ENCODE peak calls at places on chromosome 18, in four cellular contexts. C is H1, J is adrenal gland, K is left ventricle myocardium inferior. O is an unnamed sample.

GRCh38 chr18:25230658-25231326 is 121.2 kb downstream of the ZNF521 start:
- DNase-seq in J (peak), K (peak), C (no peak), O (peak)

GRCh38 chr18:77058186-77058847 is 74.3 kb downstream of the MBP start:
- DNase-seq in J (no peak), C (no peak), K (peak), O (peak)

GRCh38 chr18:6543330-6543908 is 128.7 kb upstream of the L3MBTL4 start:
- DNase-seq in C (no peak), K (no peak), J (no peak), O (no peak)

GRCh38 chr18:59300676-59301285 is 17.7 kb downstream of the CPLX4 start:
- DNase-seq in J (no peak), K (no peak), C (no peak), O (no peak)

GRCh38 chr18:58310517-58310916 is 266.5 kb downstream of the NEDD4L start:
- DNase-seq in J (no peak), K (peak), C (no peak), O (no peak)

GRCh38 chr18:55421612-55422381 is 166.2 kb downstream of the TCF4 start:
- DNase-seq in J (no peak), K (no peak), C (no peak), O (peak)

GRCh38 chr18:55346387-55346786 is 241.6 kb downstream of the TCF4 start:
- DNase-seq in J (no peak), K (no peak), C (no peak), O (no peak)

GRCh38 chr18:27226556-27227075 is 41.5 kb upstream of the CHST9 start:
- DNase-seq in C (no peak), J (no peak), K (no peak), O (no peak)

GRCh38 chr18:31555971-31556747 is 35.5 kb upstream of the TTR start:
- DNase-seq in J (peak), K (no peak), C (no peak), O (no peak)

GRCh38 chr18:58351776-58352175 is 277.1 kb downstream of the ALPK2 start:
- DNase-seq in J (no peak), K (no peak), C (no peak), O (no peak)

GRCh38 chr18:76524900-76525698 is 30.1 kb upstream of the ZNF516 start:
- DNase-seq in K (no peak), J (no peak), C (no peak), O (peak)

GRCh38 chr18:38368886-38369285 is 803.3 kb upstream of the CELF4 start:
- DNase-seq in K (no peak), C (no peak), J (no peak), O (no peak)

GRCh38 chr18:21255211-21255610 is 13.2 kb downstream of the GREB1L start:
- DNase-seq in K (no peak), C (no peak), J (no peak), O (no peak)

GRCh38 chr18:36501100-36501499 is 203.6 kb downstream of the FHOD3 start:
- DNase-seq in J (peak), C (no peak), K (peak), O (no peak)

GRCh38 chr18:48294894-48295585 is 114.1 kb downstream of the ZBTB7C start:
- DNase-seq in J (peak), K (no peak), C (no peak), O (no peak)

GRCh38 chr18:56522826-56523225 is 115.6 kb downstream of the TXNL1 start:
- DNase-seq in C (no peak), J (no peak), K (no peak), O (no peak)

DNA sequence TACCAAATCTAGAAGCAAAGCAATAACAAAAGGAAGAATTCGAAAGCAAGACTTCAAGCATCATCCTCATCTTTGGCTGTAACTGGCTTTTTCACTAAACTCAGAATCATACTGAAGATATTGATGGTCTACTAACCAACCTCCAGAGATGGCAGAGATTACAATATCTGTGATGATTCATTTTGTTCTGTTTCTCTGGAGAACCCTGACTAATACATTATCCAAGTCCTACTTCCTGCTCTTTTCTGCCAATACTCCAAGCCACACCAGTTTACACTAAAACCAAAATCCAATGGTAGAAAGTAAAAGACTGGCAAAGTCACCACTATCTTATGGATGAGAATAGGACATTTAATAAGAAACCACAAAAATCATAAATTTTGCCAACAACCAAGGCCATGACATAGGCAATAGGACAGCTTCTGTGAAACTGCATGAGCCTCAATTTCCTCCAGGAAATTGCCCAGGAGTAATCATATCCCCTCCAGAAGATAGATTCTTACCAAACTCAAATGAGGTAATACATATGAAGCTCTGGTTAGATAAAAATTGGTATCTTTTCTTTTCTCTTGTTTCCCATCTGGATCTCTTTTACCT is 159.8 kb downstream of the METTL4 start:
- DNase-seq in C (no peak), K (no peak), J (no peak), O (no peak)
- H3K27ac ChIP-seq in C (no peak), K (no peak), J (no peak), O (no peak)

DNA sequence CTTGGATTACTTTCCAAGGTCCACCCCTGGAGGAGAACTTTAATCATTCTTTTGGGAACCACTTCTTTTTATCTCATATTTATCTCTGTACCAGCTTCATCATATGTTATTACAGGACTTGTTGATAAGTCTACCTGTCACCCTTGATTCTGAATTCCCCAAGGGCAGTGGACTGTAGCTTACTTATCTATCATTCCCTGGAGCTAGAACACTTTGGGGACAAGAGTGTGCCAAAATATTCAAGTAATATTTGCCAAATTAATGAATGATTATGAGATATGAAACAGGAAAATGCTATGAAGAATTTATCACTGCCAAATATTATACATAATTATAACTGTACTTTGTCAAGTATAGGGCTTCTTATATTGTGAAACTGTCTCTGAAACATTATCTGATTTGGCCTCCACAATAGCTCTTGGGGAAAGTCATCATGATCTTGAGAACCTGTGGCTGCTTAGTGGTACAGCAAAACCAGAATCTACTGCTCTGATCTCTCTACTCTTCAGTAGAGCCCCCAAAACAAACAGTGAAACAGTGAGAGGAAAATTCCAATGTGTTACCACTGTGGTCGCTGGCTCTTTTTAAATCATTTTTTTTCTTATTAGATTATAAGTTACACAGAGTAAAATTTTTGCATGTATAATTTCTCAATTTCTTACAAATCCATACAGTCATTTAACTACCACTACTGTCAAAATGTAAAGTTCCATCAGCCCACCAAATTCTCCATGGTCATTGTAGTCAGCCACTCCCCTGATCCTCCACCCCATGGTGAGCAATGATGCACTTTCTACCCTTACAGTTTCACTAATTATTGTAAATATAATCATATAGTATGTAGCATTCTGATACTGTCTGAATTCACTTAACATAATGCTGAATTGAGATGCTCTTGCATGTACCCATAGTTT is 197.5 kb downstream of the PIEZO2 start:
- DNase-seq in J (no peak), K (no peak), C (no peak), O (no peak)
- TF ChIP-seq CTCF in J (no peak), K (no peak), C (no peak), O (no peak)

GRCh38 chr18:2974731-2975130 is 38.2 kb downstream of the LPIN2 start:
- DNase-seq in J (no peak), K (no peak), C (no peak), O (no peak)

GRCh38 chr18:2978208-2978607 is 34.7 kb downstream of the LPIN2 start:
- DNase-seq in C (no peak), K (no peak), J (no peak), O (no peak)

GRCh38 chr18:2976733-2977132 is 36.2 kb downstream of the LPIN2 start:
- DNase-seq in C (no peak), K (no peak), J (no peak), O (no peak)

GRCh38 chr18:2978626-2979025 is 34.3 kb downstream of the LPIN2 start:
- DNase-seq in K (no peak), C (no peak), J (peak), O (no peak)

GRCh38 chr18:2976218-2976617 is 36.7 kb downstream of the LPIN2 start:
- DNase-seq in C (no peak), K (no peak), J (no peak), O (no peak)
- H3K27ac ChIP-seq in C (no peak), K (peak), J (no peak), O (peak)

GRCh38 chr18:72530622-72531021 is 13.5 kb downstream of the CBLN2 start:
- DNase-seq in K (no peak), J (no peak), C (no peak), O (no peak)
- TF ChIP-seq CTCF in K (no peak), J (no peak), C (no peak), O (no peak)

DNA sequence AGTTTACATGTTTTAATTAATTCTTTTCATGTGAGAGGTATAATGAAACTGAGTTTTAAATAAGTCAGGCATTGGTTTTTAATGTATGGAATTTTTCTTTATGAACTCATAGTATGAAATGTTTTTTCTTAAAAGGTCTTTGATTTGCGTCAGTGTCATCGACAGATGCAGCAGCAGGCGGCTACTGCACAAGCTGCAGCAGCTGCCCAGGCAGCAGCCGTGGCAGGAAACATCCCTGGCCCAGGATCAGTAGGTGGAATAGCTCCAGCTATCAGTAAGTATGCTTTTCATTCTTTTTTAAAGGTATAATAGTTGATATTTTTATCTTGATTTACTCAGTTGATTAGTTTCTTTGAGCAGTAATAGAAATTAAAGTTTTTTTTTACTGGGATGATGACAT is 46.5 kb downstream of the SMAD4 start:
- DNase-seq in K (no peak), J (no peak), C (no peak), O (no peak)
- H3K27ac ChIP-seq in K (no peak), J (no peak), C (no peak), O (no peak)

GRCh38 chr18:74817576-74817975 is 219.9 kb downstream of the ZNF407 start:
- DNase-seq in K (no peak), J (no peak), C (no peak), O (no peak)

GRCh38 chr18:74820160-74820780 is 222.6 kb downstream of the ZNF407 start:
- DNase-seq in K (no peak), J (no peak), C (no peak), O (no peak)

GRCh38 chr18:74818776-74819175 is 221.1 kb downstream of the ZNF407 start:
- DNase-seq in J (no peak), C (no peak), K (no peak), O (no peak)

GRCh38 chr18:74825460-74825859 is 227.8 kb downstream of the ZNF407 start:
- DNase-seq in C (no peak), K (no peak), J (no peak), O (no peak)

GRCh38 chr18:74819433-74820059 is 221.9 kb downstream of the ZNF407 start:
- DNase-seq in C (peak), J (no peak), K (no peak), O (no peak)
- TF ChIP-seq CTCF in C (peak), J (no peak), K (peak), O (no peak)

DNA sequence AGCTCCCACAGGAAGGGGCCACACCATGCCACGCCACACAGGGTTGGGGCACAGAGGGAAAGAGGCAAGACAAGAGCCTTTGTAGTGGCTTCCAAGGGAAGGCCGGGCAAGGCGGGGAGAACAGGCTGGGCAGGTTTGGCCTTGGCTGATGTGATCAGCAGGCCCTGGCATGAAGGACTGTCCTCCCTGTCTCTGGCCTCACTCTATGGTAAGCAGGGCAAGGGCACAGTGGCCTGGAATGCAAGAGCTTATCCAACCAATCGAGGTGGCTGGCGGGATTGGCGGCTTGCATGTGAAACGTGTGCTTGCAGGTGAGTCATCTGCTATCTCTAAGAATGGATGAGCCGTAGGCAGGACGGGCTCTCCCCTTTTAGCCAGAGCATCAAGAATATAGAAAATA is 6.4 kb upstream of the ATP9B start:
- DNase-seq in K (no peak), J (peak), C (no peak), O (no peak)
- H3K27ac ChIP-seq in K (no peak), J (peak), C (no peak), O (no peak)

GRCh38 chr18:34821669-34822210 is 111.6 kb downstream of the DTNA start:
- DNase-seq in J (no peak), K (no peak), C (no peak), O (no peak)
- TF ChIP-seq CTCF in J (no peak), K (no peak), C (no peak), O (no peak)

GRCh38 chr18:67932261-67932660 is 415.7 kb upstream of the DSEL start:
- DNase-seq in C (no peak), J (no peak), K (no peak), O (no peak)
- H3K27ac ChIP-seq in C (no peak), J (no peak), K (no peak), O (no peak)

O was measured in uterus.